ENCODE peak calls at places on chromosomes 6 and 20, in four cellular contexts. L is bronchial epithelial cell, I is Peyer's patch, X is nephron progenitor cell. H is an unnamed sample.

GRCh38 chr6:129863664-129864063 is 2.5 kb upstream of the TMEM244 start:
- DNase-seq in I (no peak), L (peak; percentile 90), X (no peak), H (no peak)

GRCh38 chr6:132995432-132995831 is 181.1 kb downstream of the RPS12 start:
- DNase-seq in I (no peak), L (peak; percentile 22), X (no peak), H (no peak)

GRCh38 chr6:2033544-2033943 is 211.9 kb downstream of the GMDS start:
- DNase-seq in L (no peak), I (no peak), X (no peak), H (no peak)

GRCh38 chr6:31272431-31272830 is 539 bp upstream of the HLA-C start:
- DNase-seq in L (no peak), I (no peak), X (no peak), H (no peak)

GRCh38 chr6:128284128-128284527 is 236.3 kb downstream of the PTPRK start:
- DNase-seq in I (no peak), L (no peak), X (no peak), H (no peak)

GRCh38 chr20:62323146-62323979 is 20.6 kb downstream of the ADRM1 start:
- DNase-seq in X (no peak), I (no peak), L (no peak), H (no peak)

GRCh38 chr6:10643214-10643641 is 51.2 kb downstream of the C6orf52 start:
- DNase-seq in I (no peak), L (no peak), X (no peak), H (no peak)

GRCh38 chr6:10465633-10466499 is 51.0 kb upstream of the TFAP2A start:
- DNase-seq in I (no peak), L (peak; percentile 68), X (peak; percentile 75), H (peak; percentile 55)

GRCh38 chr6:53065266-53066058 is at the start of gene FBXO9:
- DNase-seq in L (no peak), X (peak; percentile 83), I (peak; percentile 82), H (peak; percentile 69)

GRCh38 chr20:5104479-5104878 is 15.3 kb downstream of the PCNA start:
- DNase-seq in L (no peak), I (no peak), X (no peak), H (no peak)

GRCh38 chr6:155455766-155456165 is at the start of gene NOX3:
- DNase-seq in L (no peak), X (no peak), I (no peak), H (no peak)

GRCh38 chr6:83199865-83200230 is 6.7 kb downstream of the RWDD2A start:
- DNase-seq in I (no peak), X (no peak), L (peak; percentile 95), H (no peak)

GRCh38 chr6:52384145-52384766 is 22.3 kb downstream of the PAQR8 start:
- DNase-seq in X (no peak), L (no peak), I (no peak), H (no peak)

GRCh38 chr20:34285450-34285849 is 17.7 kb downstream of the AHCY start:
- DNase-seq in X (no peak), L (no peak), I (no peak), H (no peak)

GRCh38 chr6:139519571-139520031 is 145.2 kb upstream of the CITED2 start:
- DNase-seq in L (peak; percentile 33), X (no peak), I (no peak), H (no peak)

GRCh38 chr6:113856011-113856551 is 1.1 kb upstream of the MARCKS start:
- DNase-seq in L (peak; percentile 61), I (no peak), X (peak; percentile 23), H (peak; percentile 23)

GRCh38 chr6:113055086-113055485 is 708.0 kb downstream of the RFPL4B start:
- DNase-seq in I (no peak), L (no peak), X (no peak), H (no peak)

GRCh38 chr20:44485078-44485829 is 9.6 kb downstream of the TTPAL start:
- DNase-seq in I (no peak), L (no peak), X (no peak), H (no peak)

GRCh38 chr6:118748311-118749062 is 97.1 kb upstream of the CEP85L start:
- DNase-seq in L (peak; percentile 40), X (no peak), I (no peak), H (no peak)

GRCh38 chr20:59891581-59891980 is 41.9 kb downstream of the SYCP2 start:
- DNase-seq in I (no peak), L (no peak), X (no peak), H (no peak)

DNA sequence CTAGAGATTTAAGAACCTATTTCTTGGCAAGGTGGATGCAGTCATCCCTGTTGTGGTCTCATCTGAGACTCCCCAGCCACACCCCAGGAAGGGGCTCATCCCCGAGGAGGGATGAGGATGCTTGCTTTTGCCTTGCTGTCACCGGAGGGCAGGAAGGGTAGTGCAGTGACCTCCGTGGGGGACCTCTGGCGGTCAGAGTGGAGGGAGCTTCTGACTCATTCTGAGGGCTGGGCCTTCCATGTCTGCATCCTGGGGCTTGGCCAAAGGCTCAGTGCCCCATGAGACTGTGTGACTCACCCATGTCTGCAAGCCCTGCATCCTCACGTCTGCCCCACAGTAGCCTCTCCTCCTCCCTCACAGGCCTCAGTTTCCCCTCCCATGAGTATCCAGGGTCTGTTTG is 38.7 kb downstream of the UQCC2 start:
- DNase-seq in X (peak; percentile 32), L (peak; percentile 93), I (peak; percentile 67), H (peak; percentile 41)
- TF ChIP-seq CTCF in X (no peak), L (peak; percentile 82), I (peak; percentile 51), H (no peak)

DNA sequence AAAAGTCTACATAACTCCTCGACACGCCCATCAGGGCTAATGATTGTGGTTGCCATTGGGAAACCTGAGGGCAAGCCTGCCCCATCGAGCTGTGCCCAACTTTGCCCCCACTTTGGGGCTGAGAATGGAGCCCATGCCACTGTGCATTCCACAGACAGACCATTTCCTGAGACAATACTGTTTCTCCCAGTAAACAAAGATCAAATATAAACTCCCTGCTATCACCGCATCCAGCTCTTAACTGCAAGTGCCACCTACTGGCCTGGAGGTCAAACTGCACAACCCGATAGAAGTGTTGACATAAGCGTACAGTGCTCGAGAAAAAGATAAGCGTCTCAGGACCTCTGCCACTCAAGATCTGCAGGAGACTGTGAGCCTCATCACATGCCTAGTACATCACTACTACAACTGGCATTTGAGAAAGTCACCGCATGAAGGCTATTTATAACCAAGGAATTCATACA is 4.7 kb upstream of the DEFB126 start:
- DNase-seq in L (no peak), I (no peak), X (no peak), H (no peak)
- TF ChIP-seq CTCF in L (peak; percentile 30), I (no peak), X (no peak), H (peak; percentile 34)

GRCh38 chr6:49548613-49549304 is 1.7 kb upstream of the C6orf141 start:
- DNase-seq in X (no peak), L (no peak), I (no peak), H (no peak)
- TF ChIP-seq CTCF in X (no peak), L (peak; percentile 3), I (no peak), H (no peak)

GRCh38 chr6:5034736-5035135 is 30.9 kb upstream of the RPP40 start:
- DNase-seq in X (no peak), I (no peak), L (peak; percentile 44), H (no peak)

GRCh38 chr6:5031150-5031549 is 27.3 kb upstream of the RPP40 start:
- DNase-seq in X (no peak), L (no peak), I (no peak), H (no peak)

GRCh38 chr6:5034328-5034727 is 30.5 kb upstream of the RPP40 start:
- DNase-seq in L (no peak), I (no peak), X (no peak), H (no peak)

GRCh38 chr6:5030596-5031136 is 26.8 kb upstream of the RPP40 start:
- DNase-seq in X (peak; percentile 87), L (peak; percentile 63), I (peak; percentile 69), H (peak; percentile 88)

GRCh38 chr6:5036309-5036708 is 32.5 kb upstream of the RPP40 start:
- DNase-seq in I (no peak), L (peak; percentile 33), X (peak; percentile 57), H (peak; percentile 48)
- TF ChIP-seq CTCF in I (peak; percentile 13), L (no peak), X (peak; percentile 22), H (peak; percentile 45)